ENCODE peak calls at places on chromosomes 3 and 15, in nine cellular contexts. D, Q, S, L, H, Z, M, X and Y are unnamed samples. For H3K4me1, the result is how much of the 10 kb centered on the place peaks cover.

GRCh38 chr3:42503251-42503924 is 945 bp downstream of the VIPR1 start:
- DNase-seq in S (no peak), Q (no peak), D (no peak), X (no peak), H (no peak), L (no peak), Z (no peak), M (no peak), Y (peak)

GRCh38 chr3:64935995-64936394 is 248.2 kb upstream of the ADAMTS9 start:
- DNase-seq in M (no peak), S (peak), H (no peak), X (no peak), Z (no peak), L (no peak), D (no peak), Q (peak), Y (no peak)

GRCh38 chr3:113952921-113953320 is 5.1 kb downstream of the ZDHHC23 start:
- DNase-seq in M (peak), H (no peak), L (no peak), Z (no peak), Q (no peak), X (no peak), D (no peak), S (no peak), Y (no peak)

GRCh38 chr3:172002512-172003078 is 36.8 kb upstream of the FNDC3B start:
- DNase-seq in L (no peak), H (no peak), X (no peak), S (no peak), Q (no peak), Z (no peak), M (no peak), D (no peak), Y (no peak)

GRCh38 chr3:72998489-72998888 is 1.9 kb downstream of the PPP4R2 start:
- DNase-seq in M (peak), Z (no peak), D (no peak), X (no peak), L (no peak), Q (no peak), H (no peak), S (no peak), Y (no peak)

GRCh38 chr3:17850448-17850847 is 108.0 kb upstream of the TBC1D5 start:
- DNase-seq in D (no peak), H (no peak), Z (no peak), L (no peak), M (peak), X (no peak), Q (peak), S (no peak), Y (no peak)

GRCh38 chr15:88765212-88765611 is 38.0 kb upstream of the ACAN start:
- DNase-seq in M (no peak), S (no peak), Q (no peak), H (no peak), X (no peak), L (no peak), Z (no peak), D (no peak), Y (no peak)

GRCh38 chr15:85770014-85770721 is 24.6 kb downstream of the KLHL25 start:
- DNase-seq in X (no peak), D (no peak), S (peak), L (no peak), H (no peak), Q (peak), Z (no peak), M (no peak), Y (no peak)

GRCh38 chr3:77319711-77320110 is 279.8 kb downstream of the ROBO2 start:
- DNase-seq in M (peak), Q (peak), S (no peak), L (no peak), Z (no peak), D (no peak), X (no peak), H (no peak), Y (no peak)
- TF ChIP-seq CTCF in M (no peak), Q (peak), S (peak), L (no peak), Z (peak), D (no peak), X (no peak), H (no peak), Y (no peak)

GRCh38 chr3:150545419-150546225 is 674 bp downstream of the SERP1 start:
- DNase-seq in D (peak), L (no peak), S (peak), H (no peak), M (peak), Z (no peak), Q (peak), X (no peak), Y (peak)
- H3K4me1 ChIP-seq in D (under half), L (under half), S (under half), H (under half), M (under half), Z (under half), Q (under half), X (under half), Y (half or more)

DNA sequence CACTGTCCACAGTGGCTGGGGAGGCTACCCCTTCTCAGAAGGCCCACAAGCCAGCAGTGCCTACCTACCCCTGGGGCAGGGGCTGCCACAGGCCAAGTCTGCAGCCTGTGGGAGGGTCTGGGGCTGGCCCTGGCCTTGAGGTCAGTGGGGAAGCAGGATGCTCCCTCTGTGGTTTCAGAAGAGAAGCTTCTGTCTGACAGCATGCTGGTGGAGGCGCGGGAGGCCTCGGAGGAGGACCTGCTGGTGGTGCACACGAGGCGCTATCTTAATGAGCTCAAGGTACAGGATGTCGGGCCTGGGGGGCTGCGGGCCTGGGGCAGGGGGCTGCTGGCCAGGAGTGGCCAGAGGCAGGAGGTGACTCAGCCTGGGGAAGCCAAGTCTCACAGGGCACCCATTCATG is 3.2 kb downstream of the HDAC11 start:
- DNase-seq in X (no peak), D (no peak), L (no peak), Z (no peak), H (no peak), S (no peak), M (no peak), Q (no peak), Y (no peak)
- H3K27ac ChIP-seq in X (no peak), D (no peak), L (peak), Z (no peak), H (no peak), S (no peak), M (no peak), Q (no peak), Y (no peak)

GRCh38 chr15:50137330-50137761 is 18.3 kb upstream of the ATP8B4 start:
- DNase-seq in Z (no peak), Q (peak), S (peak), L (no peak), M (peak), D (no peak), X (no peak), H (peak), Y (no peak)

GRCh38 chr15:50138391-50138790 is 19.4 kb upstream of the ATP8B4 start:
- DNase-seq in L (no peak), X (no peak), Z (no peak), H (no peak), S (peak), Q (no peak), D (no peak), M (peak), Y (no peak)

GRCh38 chr15:50140097-50140496 is 21.1 kb upstream of the ATP8B4 start:
- DNase-seq in Q (no peak), M (peak), S (no peak), H (no peak), Z (no peak), L (no peak), X (no peak), D (no peak), Y (no peak)

GRCh38 chr15:50135123-50135541 is 16.1 kb upstream of the ATP8B4 start:
- DNase-seq in Q (peak), L (no peak), X (no peak), M (no peak), D (no peak), H (peak), S (no peak), Z (no peak), Y (no peak)

DNA sequence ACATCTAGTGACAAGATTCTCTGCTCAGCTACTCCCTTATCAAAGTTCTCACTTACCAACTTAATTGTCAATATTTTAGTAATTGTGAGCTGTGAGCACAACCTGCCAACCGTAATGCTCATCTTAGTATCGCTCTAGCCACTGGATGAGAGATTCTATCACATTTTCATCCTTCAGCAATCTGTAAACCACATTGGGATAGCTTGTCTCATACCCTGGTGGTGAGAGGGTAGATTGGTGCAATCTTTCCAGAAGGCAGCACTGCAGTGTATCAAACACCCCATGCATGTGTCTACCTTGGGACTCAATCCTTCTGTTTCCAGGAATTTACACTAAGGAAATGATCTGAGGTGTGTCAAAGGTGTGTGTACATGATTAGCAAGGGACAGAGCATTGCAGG is 18.9 kb upstream of the ATP8B4 start:
- DNase-seq in L (no peak), X (no peak), Z (no peak), M (no peak), D (no peak), H (no peak), S (no peak), Q (no peak), Y (no peak)
- TF ChIP-seq CTCF in L (no peak), X (no peak), Z (no peak), M (no peak), D (no peak), H (no peak), S (no peak), Q (peak), Y (no peak)

GRCh38 chr15:32790352-32790999 is 72.7 kb downstream of the GREM1 start:
- DNase-seq in D (no peak), X (no peak), L (no peak), H (no peak), S (no peak), Z (no peak), M (no peak), Q (peak), Y (no peak)

GRCh38 chr15:32799904-32800535 is 82.2 kb downstream of the GREM1 start:
- DNase-seq in Z (no peak), L (no peak), Q (no peak), H (no peak), S (no peak), M (no peak), X (no peak), D (no peak), Y (no peak)

GRCh38 chr15:32796856-32797255 is 79.1 kb downstream of the GREM1 start:
- DNase-seq in M (no peak), X (no peak), L (no peak), Q (no peak), Z (no peak), D (no peak), S (no peak), H (no peak), Y (no peak)

DNA sequence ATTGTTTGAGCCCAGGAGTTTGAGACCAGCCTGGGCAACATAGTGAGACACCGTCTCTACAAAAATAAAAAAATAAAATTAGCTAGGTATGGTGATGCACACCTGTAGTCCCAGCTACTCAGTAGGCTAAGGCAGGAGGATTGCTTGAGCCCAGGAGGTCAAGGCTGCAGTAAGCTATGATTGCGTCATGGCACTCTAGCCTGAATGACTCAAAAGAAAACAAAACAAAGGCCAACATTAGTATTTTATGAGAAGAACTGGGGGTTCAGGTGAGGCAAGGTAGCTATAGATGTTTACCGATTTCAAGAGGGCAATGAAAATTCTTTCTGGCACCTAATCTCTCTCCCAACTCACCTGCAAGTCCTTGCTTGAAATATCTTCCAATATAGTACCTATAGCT is 77.2 kb downstream of the GREM1 start:
- DNase-seq in H (no peak), D (peak), Q (no peak), M (no peak), S (no peak), Z (no peak), X (no peak), L (no peak), Y (no peak)
- H3K4me1 ChIP-seq in H (under half), D (under half), Q (under half), M (under half), S (under half), Z (under half), X (under half), L (under half), Y (under half)

GRCh38 chr3:12986986-12987385 is 86.2 kb downstream of the IQSEC1 start:
- DNase-seq in D (no peak), H (no peak), M (no peak), L (peak), X (no peak), Q (no peak), Z (no peak), S (no peak), Y (peak)
- H3K27ac ChIP-seq in D (no peak), H (no peak), M (no peak), L (peak), X (no peak), Q (no peak), Z (no peak), S (no peak), Y (peak)

GRCh38 chr15:40443255-40443654 is 2.5 kb downstream of the BAHD1 start:
- DNase-seq in M (no peak), S (no peak), H (no peak), D (no peak), L (no peak), Z (no peak), X (no peak), Q (no peak), Y (no peak)

GRCh38 chr15:40439461-40440299 is 1.1 kb upstream of the BAHD1 start:
- DNase-seq in L (peak), Z (peak), M (peak), X (peak), Q (peak), H (no peak), S (no peak), D (peak), Y (peak)

GRCh38 chr15:40441736-40442531 is 1.2 kb downstream of the BAHD1 start:
- DNase-seq in D (no peak), X (peak), L (peak), H (no peak), M (no peak), S (no peak), Q (no peak), Z (no peak), Y (no peak)

GRCh38 chr15:40440300-40441011 is at the start of gene BAHD1:
- DNase-seq in L (peak), H (peak), Q (peak), X (peak), S (peak), D (peak), M (peak), Z (peak), Y (peak)

DNA sequence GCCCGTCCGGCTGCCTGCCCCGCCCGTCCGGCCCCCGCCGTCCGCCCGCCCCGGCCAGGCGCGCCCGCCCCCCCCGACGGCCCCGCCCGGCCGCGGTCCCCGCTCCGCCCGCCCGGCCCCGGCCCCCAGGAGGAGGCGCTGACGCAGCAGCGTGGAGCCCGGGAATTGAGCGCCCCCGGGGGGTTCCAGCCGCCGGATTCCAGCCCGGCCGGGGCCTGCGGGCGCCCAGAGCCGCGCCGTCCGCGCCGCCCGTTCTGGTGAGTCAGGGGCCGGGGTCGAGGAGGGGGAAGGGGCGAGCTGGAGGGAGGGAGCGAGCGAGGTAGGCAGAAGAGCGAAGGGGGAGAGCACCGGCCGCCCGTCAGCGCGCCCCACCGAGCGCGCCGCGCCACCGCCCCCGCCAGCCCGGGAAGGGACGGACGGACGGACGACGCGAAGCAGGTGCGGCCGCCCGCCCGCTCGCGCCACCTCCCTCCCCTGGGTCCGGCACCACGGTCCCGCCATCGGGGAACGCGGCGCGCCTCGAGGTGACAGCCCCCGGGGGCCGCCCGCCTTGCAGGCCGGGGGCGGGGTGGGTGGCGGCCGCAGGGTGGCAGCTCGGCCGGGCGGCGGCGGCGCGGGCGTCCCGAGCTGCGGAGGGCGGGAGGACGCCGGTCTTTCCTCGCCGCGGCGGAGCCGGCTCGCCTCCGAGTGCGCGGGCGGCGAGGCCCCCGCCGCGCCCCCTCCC is 421 bp downstream of the BAHD1 start:
- DNase-seq in Q (no peak), L (peak), D (no peak), X (no peak), Z (no peak), H (peak), S (no peak), M (no peak), Y (no peak)
- TF ChIP-seq CTCF in Q (no peak), L (no peak), D (no peak), X (no peak), Z (no peak), H (no peak), S (peak), M (no peak), Y (no peak)